ENCODE peak calls at places on chromosomes 4 and X, in seven cellular contexts. One of them, this sample, is unnamed.

GRCh38 chrX:144840616-144841015 is 406.7 kb upstream of the SPANXN1 start:
- DNase-seq in ELF-1: no peak
- DNase-seq in ureter: no peak
- DNase-seq in activated naive CD4-positive, alpha-beta T cell treated with anti-CD3 and anti-CD28 coated beads, Interleukin-2, amount 50 U/mL, for 16 hours: no peak
- DNase-seq in OCI-LY7: no peak
- DNase-seq in GM12864: no peak
- DNase-seq in SK-N-DZ: no peak
- DNase-seq in this sample: no peak

GRCh38 chr4:100986360-100986868 is 360.9 kb downstream of the PPP3CA start:
- DNase-seq in GM12864: no peak
- DNase-seq in activated naive CD4-positive, alpha-beta T cell treated with anti-CD3 and anti-CD28 coated beads, Interleukin-2, amount 50 U/mL, for 16 hours: no peak
- DNase-seq in SK-N-DZ: no peak
- DNase-seq in ureter: no peak
- DNase-seq in ELF-1: peak
- DNase-seq in OCI-LY7: no peak
- DNase-seq in this sample: no peak

GRCh38 chr4:20487852-20488251 is 212.4 kb upstream of the PACRGL start:
- DNase-seq in GM12864: no peak
- DNase-seq in activated naive CD4-positive, alpha-beta T cell treated with anti-CD3 and anti-CD28 coated beads, Interleukin-2, amount 50 U/mL, for 16 hours: no peak
- DNase-seq in ureter: no peak
- DNase-seq in OCI-LY7: no peak
- DNase-seq in ELF-1: no peak
- DNase-seq in SK-N-DZ: no peak
- DNase-seq in this sample: no peak

GRCh38 chr4:156594619-156595018 is 377.0 kb downstream of the PDGFC start:
- DNase-seq in GM12864: no peak
- DNase-seq in ureter: peak
- DNase-seq in ELF-1: no peak
- DNase-seq in activated naive CD4-positive, alpha-beta T cell treated with anti-CD3 and anti-CD28 coated beads, Interleukin-2, amount 50 U/mL, for 16 hours: no peak
- DNase-seq in SK-N-DZ: no peak
- DNase-seq in OCI-LY7: no peak
- DNase-seq in this sample: peak

GRCh38 chr4:70746179-70746839 is 24.5 kb downstream of the RUFY3 start:
- DNase-seq in SK-N-DZ: no peak
- DNase-seq in ureter: no peak
- DNase-seq in activated naive CD4-positive, alpha-beta T cell treated with anti-CD3 and anti-CD28 coated beads, Interleukin-2, amount 50 U/mL, for 16 hours: no peak
- DNase-seq in GM12864: no peak
- DNase-seq in ELF-1: no peak
- DNase-seq in OCI-LY7: no peak
- DNase-seq in this sample: no peak

GRCh38 chr4:61027939-61028338 is 172.2 kb upstream of the ADGRL3 start:
- DNase-seq in GM12864: no peak
- DNase-seq in SK-N-DZ: no peak
- DNase-seq in ureter: no peak
- DNase-seq in OCI-LY7: no peak
- DNase-seq in ELF-1: no peak
- DNase-seq in activated naive CD4-positive, alpha-beta T cell treated with anti-CD3 and anti-CD28 coated beads, Interleukin-2, amount 50 U/mL, for 16 hours: no peak
- DNase-seq in this sample: no peak

GRCh38 chr4:111064342-111064993 is 441.6 kb upstream of the PITX2 start:
- DNase-seq in ureter: no peak
- DNase-seq in ELF-1: peak
- DNase-seq in GM12864: no peak
- DNase-seq in activated naive CD4-positive, alpha-beta T cell treated with anti-CD3 and anti-CD28 coated beads, Interleukin-2, amount 50 U/mL, for 16 hours: no peak
- DNase-seq in SK-N-DZ: no peak
- DNase-seq in OCI-LY7: no peak
- DNase-seq in this sample: no peak

GRCh38 chrX:85627363-85627762 is 247.9 kb upstream of the POF1B start:
- DNase-seq in OCI-LY7: peak
- DNase-seq in GM12864: no peak
- DNase-seq in activated naive CD4-positive, alpha-beta T cell treated with anti-CD3 and anti-CD28 coated beads, Interleukin-2, amount 50 U/mL, for 16 hours: no peak
- DNase-seq in ELF-1: no peak
- DNase-seq in ureter: no peak
- DNase-seq in SK-N-DZ: no peak
- DNase-seq in this sample: no peak

GRCh38 chr4:68589790-68590189 is 13.7 kb upstream of the UGT2B17 start:
- DNase-seq in ELF-1: no peak
- DNase-seq in activated naive CD4-positive, alpha-beta T cell treated with anti-CD3 and anti-CD28 coated beads, Interleukin-2, amount 50 U/mL, for 16 hours: no peak
- DNase-seq in SK-N-DZ: no peak
- DNase-seq in ureter: no peak
- DNase-seq in OCI-LY7: no peak
- DNase-seq in GM12864: no peak
- DNase-seq in this sample: no peak

GRCh38 chrX:56219702-56220101 is 12.5 kb upstream of the KLF8 start:
- DNase-seq in OCI-LY7: no peak
- DNase-seq in activated naive CD4-positive, alpha-beta T cell treated with anti-CD3 and anti-CD28 coated beads, Interleukin-2, amount 50 U/mL, for 16 hours: no peak
- DNase-seq in SK-N-DZ: no peak
- DNase-seq in ELF-1: no peak
- DNase-seq in GM12864: no peak
- DNase-seq in ureter: no peak
- DNase-seq in this sample: no peak

GRCh38 chr4:125317526-125317880 is 2.7 kb downstream of the FAT4 start:
- DNase-seq in GM12864: no peak
- DNase-seq in SK-N-DZ: peak
- DNase-seq in ureter: no peak
- DNase-seq in OCI-LY7: no peak
- DNase-seq in activated naive CD4-positive, alpha-beta T cell treated with anti-CD3 and anti-CD28 coated beads, Interleukin-2, amount 50 U/mL, for 16 hours: no peak
- DNase-seq in ELF-1: peak
- DNase-seq in this sample: no peak

GRCh38 chr4:36374836-36375511 is 93.6 kb downstream of the DTHD1 start:
- DNase-seq in OCI-LY7: no peak
- DNase-seq in ELF-1: no peak
- DNase-seq in SK-N-DZ: no peak
- DNase-seq in activated naive CD4-positive, alpha-beta T cell treated with anti-CD3 and anti-CD28 coated beads, Interleukin-2, amount 50 U/mL, for 16 hours: no peak
- DNase-seq in GM12864: no peak
- DNase-seq in ureter: no peak
- DNase-seq in this sample: no peak

GRCh38 chrX:68841251-68842049 is 12.6 kb downstream of the EFNB1 start:
- DNase-seq in ureter: no peak
- DNase-seq in activated naive CD4-positive, alpha-beta T cell treated with anti-CD3 and anti-CD28 coated beads, Interleukin-2, amount 50 U/mL, for 16 hours: no peak
- DNase-seq in SK-N-DZ: no peak
- DNase-seq in GM12864: no peak
- DNase-seq in OCI-LY7: no peak
- DNase-seq in ELF-1: no peak
- DNase-seq in this sample: no peak

GRCh38 chrX:71935542-71935941 is 24.9 kb downstream of the NHSL2 start:
- DNase-seq in OCI-LY7: no peak
- DNase-seq in activated naive CD4-positive, alpha-beta T cell treated with anti-CD3 and anti-CD28 coated beads, Interleukin-2, amount 50 U/mL, for 16 hours: no peak
- DNase-seq in ureter: no peak
- DNase-seq in ELF-1: peak
- DNase-seq in SK-N-DZ: no peak
- DNase-seq in GM12864: no peak
- DNase-seq in this sample: no peak

GRCh38 chrX:68823413-68824151 is 5.2 kb upstream of the EFNB1 start:
- DNase-seq in ELF-1: peak
- DNase-seq in OCI-LY7: no peak
- DNase-seq in SK-N-DZ: no peak
- DNase-seq in ureter: no peak
- DNase-seq in activated naive CD4-positive, alpha-beta T cell treated with anti-CD3 and anti-CD28 coated beads, Interleukin-2, amount 50 U/mL, for 16 hours: no peak
- DNase-seq in GM12864: no peak
- DNase-seq in this sample: no peak

GRCh38 chr4:56772134-56772533 is 49.4 kb downstream of the SPINK2 start:
- DNase-seq in SK-N-DZ: no peak
- DNase-seq in ELF-1: no peak
- DNase-seq in ureter: no peak
- DNase-seq in OCI-LY7: no peak
- DNase-seq in activated naive CD4-positive, alpha-beta T cell treated with anti-CD3 and anti-CD28 coated beads, Interleukin-2, amount 50 U/mL, for 16 hours: no peak
- DNase-seq in GM12864: no peak
- DNase-seq in this sample: no peak

GRCh38 chr4:139177049-139177887 is at the start of gene ELF2:
- DNase-seq in activated naive CD4-positive, alpha-beta T cell treated with anti-CD3 and anti-CD28 coated beads, Interleukin-2, amount 50 U/mL, for 16 hours: peak
- DNase-seq in ureter: peak
- DNase-seq in SK-N-DZ: peak
- DNase-seq in OCI-LY7: peak
- DNase-seq in ELF-1: peak
- DNase-seq in GM12864: no peak
- DNase-seq in this sample: peak

GRCh38 chr4:162485486-162485885 is 321.7 kb upstream of the FSTL5 start:
- DNase-seq in SK-N-DZ: no peak
- DNase-seq in activated naive CD4-positive, alpha-beta T cell treated with anti-CD3 and anti-CD28 coated beads, Interleukin-2, amount 50 U/mL, for 16 hours: no peak
- DNase-seq in OCI-LY7: no peak
- DNase-seq in GM12864: no peak
- DNase-seq in ureter: no peak
- DNase-seq in ELF-1: no peak
- DNase-seq in this sample: no peak